ENCODE peak calls at places on chromosomes 7 and 10, in six cellular contexts. K is pancreas; R is naive thymus-derived CD4-positive, alpha-beta T cell; O is progenitor cell of endocrine pancreas; Y is NCI-H1092; X is stimulated activated CD8-positive, alpha-beta memory T cell treated with anti-CD3 and anti-CD28 coated beads, Interleukin-4, amount 100 ng/mL, for 4 hours. F is an unnamed sample.
A peak's percentile ranks its signal among the peaks of the same experiment; 100 is the strongest.

GRCh38 chr7:2299131-2299829 is 15.0 kb downstream of the SNX8 start:
- DNase-seq in K (no peak), O (no peak), R (no peak), X (peak; percentile 25), Y (no peak), F (no peak)

GRCh38 chr10:48461623-48462481 is 143.0 kb downstream of the ARHGAP22 start:
- DNase-seq in K (no peak), X (no peak), R (no peak), O (no peak), Y (no peak), F (no peak)

GRCh38 chr10:33027088-33027487 is 69.1 kb upstream of the ITGB1 start:
- DNase-seq in K (no peak), X (no peak), O (no peak), R (no peak), Y (no peak), F (no peak)

GRCh38 chr10:34523017-34523767 is 291.9 kb downstream of the PARD3 start:
- DNase-seq in R (no peak), Y (no peak), X (no peak), K (no peak), O (no peak), F (no peak)

GRCh38 chr10:110074986-110075664 is 67.3 kb downstream of the ADD3 start:
- DNase-seq in R (no peak), K (no peak), O (no peak), Y (no peak), X (no peak), F (peak; percentile 11)

GRCh38 chr10:18406136-18406535 is 245.3 kb downstream of the NSUN6 start:
- DNase-seq in R (no peak), O (no peak), X (no peak), K (no peak), Y (no peak), F (no peak)

GRCh38 chr10:125444790-125445189 is 238.2 kb downstream of the TEX36 start:
- DNase-seq in R (no peak), X (no peak), O (no peak), Y (no peak), K (no peak), F (no peak)

GRCh38 chr7:83519240-83519639 is 129.7 kb downstream of the SEMA3E start:
- DNase-seq in O (no peak), X (no peak), R (no peak), K (no peak), Y (no peak), F (no peak)

GRCh38 chr7:158865462-158865922 is 9.1 kb downstream of the DYNC2I1 start:
- DNase-seq in X (no peak), O (no peak), R (no peak), Y (no peak), K (no peak), F (no peak)

GRCh38 chr10:108848016-108848415 is 1075.3 kb downstream of the XPNPEP1 start:
- DNase-seq in O (no peak), X (no peak), R (no peak), K (no peak), Y (no peak), F (no peak)

GRCh38 chr10:36504752-36505151 is 620.6 kb upstream of the ANKRD30A start:
- DNase-seq in O (no peak), K (no peak), Y (no peak), R (no peak), X (no peak), F (no peak)

GRCh38 chr10:103510046-103510685 is 16.7 kb downstream of the NEURL1 start:
- DNase-seq in X (no peak), R (no peak), Y (no peak), O (no peak), K (no peak), F (no peak)

GRCh38 chr7:157568071-157568784 is 231.4 kb downstream of the DNAJB6 start:
- DNase-seq in Y (no peak), X (no peak), O (no peak), K (no peak), R (no peak), F (no peak)

GRCh38 chr10:97416565-97416964 is 9.4 kb upstream of the PGAM1 start:
- DNase-seq in K (no peak), Y (no peak), R (no peak), X (no peak), O (no peak), F (no peak)

GRCh38 chr7:74236284-74236683 is 17.9 kb downstream of the RFC2 start:
- DNase-seq in Y (no peak), R (no peak), O (no peak), K (no peak), X (no peak), F (no peak)

GRCh38 chr7:3107889-3108570 is 64.4 kb upstream of the CARD11 start:
- DNase-seq in R (no peak), Y (no peak), O (no peak), X (no peak), K (no peak), F (no peak)

GRCh38 chr7:137390076-137390475 is 46.5 kb upstream of the PTN start:
- DNase-seq in K (no peak), Y (peak; percentile 24), R (no peak), X (no peak), O (no peak), F (no peak)

GRCh38 chr10:103564799-103565365 is 71.4 kb downstream of the NEURL1 start:
- DNase-seq in X (no peak), K (peak; percentile 82), R (no peak), Y (no peak), O (no peak), F (no peak)

GRCh38 chr7:1539346-1540321 is 9.1 kb downstream of the MAFK start:
- DNase-seq in X (no peak), K (no peak), Y (no peak), R (no peak), O (no peak), F (no peak)

GRCh38 chr10:89363766-89364407 is 14.0 kb upstream of the IFIT1B start:
- DNase-seq in X (no peak), R (no peak), Y (no peak), K (no peak), O (no peak), F (no peak)

GRCh38 chr7:29077181-29077580 is 69.2 kb downstream of the CPVL start:
- DNase-seq in Y (no peak), X (no peak), R (no peak), O (no peak), K (no peak), F (no peak)

GRCh38 chr10:4650109-4650508 is 175.9 kb upstream of the AKR1E2 start:
- DNase-seq in R (no peak), K (no peak), Y (peak; percentile 26), X (no peak), O (no peak), F (no peak)